ENCODE peak calls at places on chromosomes 6 and 20, in six cellular contexts. A is Peyer's patch, X is body of pancreas, M is esophagus squamous epithelium, V is adrenal gland, K is ovary. B is an unnamed sample. For H3K27me3, the result is how much of the 10 kb centered on the place peaks cover.

GRCh38 chr6:32327103-32327502 is 44.6 kb downstream of the TSBP1 start:
- DNase-seq in A (no peak), X (no peak), M (no peak), V (no peak), K (no peak), B (no peak)

GRCh38 chr20:32195581-32195980 is 12.0 kb downstream of the PLAGL2 start:
- DNase-seq in A (no peak), X (peak), M (no peak), V (no peak), K (no peak), B (no peak)

GRCh38 chr20:38935285-38935684 is 9.1 kb downstream of the FAM83D start:
- DNase-seq in A (no peak), X (no peak), M (no peak), V (no peak), K (no peak), B (no peak)

GRCh38 chr20:32433311-32434021 is 75.3 kb downstream of the ASXL1 start:
- DNase-seq in A (no peak), X (no peak), M (no peak), V (no peak), K (no peak), B (no peak)

GRCh38 chr6:21176197-21176596 is 417.4 kb upstream of the SOX4 start:
- DNase-seq in A (no peak), X (no peak), M (no peak), V (no peak), K (no peak), B (no peak)

GRCh38 chr6:142489722-142490610 is 188.2 kb downstream of the ADGRG6 start:
- DNase-seq in A (no peak), X (no peak), M (no peak), V (no peak), K (no peak), B (no peak)

GRCh38 chr20:62586799-62587198 is 55.5 kb upstream of the SLCO4A1 start:
- DNase-seq in A (no peak), X (no peak), M (no peak), V (no peak), K (no peak), B (no peak)

GRCh38 chr20:11159728-11160127 is 485.9 kb upstream of the JAG1 start:
- DNase-seq in A (no peak), X (peak), M (no peak), V (no peak), K (no peak), B (no peak)

GRCh38 chr6:133206942-133207341 is 34.2 kb upstream of the EYA4 start:
- DNase-seq in A (no peak), X (no peak), M (no peak), V (no peak), K (no peak), B (no peak)

GRCh38 chr6:144543006-144543871 is 258.1 kb downstream of the UTRN start:
- DNase-seq in A (no peak), X (no peak), M (no peak), V (peak), K (no peak), B (no peak)

GRCh38 chr6:32108727-32109113 is 418 bp downstream of the TNXB start:
- DNase-seq in A (no peak), X (no peak), M (no peak), V (no peak), K (no peak), B (no peak)

GRCh38 chr20:1876975-1877603 is 18.1 kb upstream of the SIRPA start:
- DNase-seq in A (peak), X (no peak), M (no peak), V (no peak), K (no peak), B (no peak)

GRCh38 chr6:30821862-30822784 is 62.2 kb upstream of the DDR1 start:
- DNase-seq in A (no peak), X (peak), M (no peak), V (no peak), K (no peak), B (peak)

GRCh38 chr6:128443553-128443952 is 76.8 kb downstream of the PTPRK start:
- DNase-seq in A (no peak), X (peak), M (no peak), V (no peak), K (no peak), B (no peak)

GRCh38 chr6:9292975-9293374 is 857.6 kb upstream of the SLC35B3 start:
- DNase-seq in A (no peak), X (no peak), M (no peak), V (no peak), K (no peak), B (no peak)

GRCh38 chr6:36545767-36546663 is 1.3 kb downstream of the STK38 start:
- DNase-seq in A (no peak), X (peak), M (no peak), V (peak), K (no peak), B (no peak)

GRCh38 chr6:147203311-147204059 is 732 bp upstream of the STXBP5 start:
- DNase-seq in A (peak), X (peak), M (no peak), V (peak), K (peak), B (peak)

GRCh38 chr6:7201732-7202541 is 94.2 kb downstream of the RREB1 start:
- DNase-seq in A (no peak), X (peak), M (no peak), V (peak), K (no peak), B (no peak)

GRCh38 chr6:7200598-7201443 is 93.1 kb downstream of the RREB1 start:
- DNase-seq in A (no peak), X (peak), M (no peak), V (no peak), K (no peak), B (no peak)

GRCh38 chr6:7198833-7199800 is 91.4 kb downstream of the RREB1 start:
- DNase-seq in A (no peak), X (no peak), M (no peak), V (no peak), K (no peak), B (no peak)

GRCh38 chr6:7203939-7204338 is 96.2 kb downstream of the RREB1 start:
- DNase-seq in A (no peak), X (no peak), M (no peak), V (no peak), K (no peak), B (no peak)

DNA sequence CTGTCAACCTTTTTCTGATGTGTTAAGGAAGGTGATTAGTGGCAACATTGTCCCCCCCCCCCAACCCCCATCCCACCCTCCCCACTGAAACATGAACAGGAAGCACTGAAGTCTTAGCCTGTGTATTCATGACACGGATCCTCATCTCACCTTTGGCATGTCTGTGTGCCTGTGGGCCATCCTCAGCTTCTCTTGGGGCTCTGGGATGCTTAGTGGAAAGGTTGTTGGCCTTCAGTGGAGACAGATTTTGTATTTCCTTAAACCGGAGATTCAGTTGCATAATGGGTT is 93.6 kb downstream of the RREB1 start:
- DNase-seq in A (no peak), X (no peak), M (no peak), V (no peak), K (no peak), B (no peak)
- H3K27ac ChIP-seq in A (peak), X (peak), M (peak), V (peak), K (no peak), B (no peak)

GRCh38 chr20:44395183-44395962 is 39.9 kb downstream of the HNF4A start:
- DNase-seq in A (peak), X (no peak), M (no peak), V (no peak), K (no peak), B (no peak)

GRCh38 chr20:44392776-44393607 is 37.5 kb downstream of the HNF4A start:
- DNase-seq in A (peak), X (peak), M (no peak), V (no peak), K (no peak), B (no peak)

GRCh38 chr20:44395963-44396340 is 40.5 kb downstream of the HNF4A start:
- DNase-seq in A (no peak), X (no peak), M (no peak), V (no peak), K (no peak), B (no peak)

GRCh38 chr20:44393608-44394519 is 38.4 kb downstream of the HNF4A start:
- DNase-seq in A (no peak), X (no peak), M (no peak), V (no peak), K (no peak), B (no peak)

GRCh38 chr20:44394520-44395182 is 39.2 kb downstream of the HNF4A start:
- DNase-seq in A (no peak), X (peak), M (no peak), V (no peak), K (peak), B (peak)
- TF ChIP-seq POLR2A in A (no peak), X (no peak), M (no peak), V (no peak), K (no peak), B (no peak)

GRCh38 chr6:136923954-136924291 is 1.8 kb downstream of the SLC35D3 start:
- DNase-seq in A (no peak), X (no peak), M (no peak), V (no peak), K (no peak), B (no peak)
- H3K27me3 ChIP-seq in A (under half), X (under half), M (half or more), V (under half), K (under half), B (half or more)

GRCh38 chr6:34190504-34191122 is 44.7 kb upstream of the GRM4 start:
- DNase-seq in A (no peak), X (no peak), M (no peak), V (no peak), K (no peak), B (no peak)
- H3K27ac ChIP-seq in A (peak), X (no peak), M (no peak), V (no peak), K (no peak), B (no peak)